ENCODE peak calls at places on chromosomes 2 and 18, in ten cellular contexts. R is upper lobe of right lung; U is endothelial cell; D is tibial artery; C is prostate gland; P is neural progenitor cell; O is lower leg skin; H is CD8-positive, alpha-beta T cell; Y is nephron progenitor cell; X is GM13977. K is an unnamed sample.

GRCh38 chr2:167510071-167510759 is 621.9 kb downstream of the XIRP2 start:
- DNase-seq in R (no peak), U (no peak), D (no peak), C (no peak), P (no peak), O (no peak), H (no peak), Y (no peak), X (no peak), K (no peak)

GRCh38 chr2:229660951-229661350 is 53.4 kb downstream of the DNER start:
- DNase-seq in R (no peak), U (no peak), D (no peak), C (no peak), P (no peak), O (no peak), H (no peak), Y (no peak), X (no peak), K (no peak)

GRCh38 chr2:32627441-32627900 is 379 bp upstream of the TTC27 start:
- DNase-seq in R (no peak), U (peak), D (peak), C (peak), P (peak), O (no peak), H (no peak), Y (peak), X (no peak), K (peak)

GRCh38 chr2:126886201-126886905 is 12.3 kb upstream of the TEX51 start:
- DNase-seq in R (peak), U (peak), D (peak), C (no peak), P (peak), O (peak), H (peak), Y (peak), X (peak), K (peak)

GRCh38 chr2:207401338-207401737 is 128.4 kb upstream of the CREB1 start:
- DNase-seq in R (no peak), U (no peak), D (no peak), C (no peak), P (no peak), O (no peak), H (no peak), Y (no peak), X (no peak), K (no peak)

GRCh38 chr2:218329826-218330651 is 26.6 kb upstream of the CATIP start:
- DNase-seq in R (peak), U (no peak), D (no peak), C (no peak), P (no peak), O (no peak), H (no peak), Y (no peak), X (peak), K (no peak)

GRCh38 chr2:190404487-190404886 is 3.7 kb upstream of the MFSD6 start:
- DNase-seq in R (no peak), U (no peak), D (no peak), C (no peak), P (no peak), O (no peak), H (no peak), Y (no peak), X (no peak), K (peak)

GRCh38 chr18:30765247-30765646 is 277.3 kb downstream of the DSC3 start:
- DNase-seq in R (no peak), U (no peak), D (no peak), C (no peak), P (no peak), O (no peak), H (no peak), Y (no peak), X (no peak), K (no peak)

GRCh38 chr2:105734762-105735538 is 9.8 kb upstream of the NCK2 start:
- DNase-seq in R (no peak), U (no peak), D (no peak), C (no peak), P (no peak), O (no peak), H (no peak), Y (no peak), X (no peak), K (peak)

GRCh38 chr18:61031626-61032025 is 301.6 kb upstream of the CDH20 start:
- DNase-seq in R (no peak), U (no peak), D (no peak), C (no peak), P (no peak), O (no peak), H (no peak), Y (no peak), X (no peak), K (no peak)

GRCh38 chr2:239464166-239465016 is 63.6 kb upstream of the HDAC4 start:
- DNase-seq in R (peak), U (no peak), D (peak), C (no peak), P (no peak), O (peak), H (no peak), Y (no peak), X (no peak), K (no peak)

GRCh38 chr2:134391751-134392160 is 137.9 kb downstream of the MGAT5 start:
- DNase-seq in R (no peak), U (no peak), D (no peak), C (no peak), P (no peak), O (no peak), H (no peak), Y (no peak), X (peak), K (peak)

GRCh38 chr18:41731887-41732286 is 223.1 kb upstream of the PIK3C3 start:
- DNase-seq in R (no peak), U (no peak), D (no peak), C (no peak), P (no peak), O (no peak), H (no peak), Y (no peak), X (no peak), K (no peak)

GRCh38 chr2:230660294-230661060 is 52.2 kb upstream of the CAB39 start:
- DNase-seq in R (peak), U (no peak), D (peak), C (no peak), P (no peak), O (peak), H (peak), Y (no peak), X (no peak), K (no peak)

GRCh38 chr18:48053881-48054586 is 123.6 kb upstream of the SMAD2 start:
- DNase-seq in R (peak), U (no peak), D (no peak), C (no peak), P (no peak), O (no peak), H (no peak), Y (no peak), X (no peak), K (no peak)

GRCh38 chr2:26732446-26732845 is 31.6 kb upstream of the SLC35F6 start:
- DNase-seq in R (no peak), U (no peak), D (no peak), C (no peak), P (no peak), O (no peak), H (no peak), Y (no peak), X (no peak), K (no peak)

GRCh38 chr2:120857931-120858330 is 122.3 kb downstream of the GLI2 start:
- DNase-seq in R (peak), U (no peak), D (peak), C (no peak), P (no peak), O (no peak), H (no peak), Y (no peak), X (no peak), K (no peak)

GRCh38 chr2:29212009-29212408 is 96.8 kb downstream of the CLIP4 start:
- DNase-seq in R (no peak), U (no peak), D (no peak), C (no peak), P (no peak), O (peak), H (no peak), Y (no peak), X (no peak), K (peak)

GRCh38 chr2:180394305-180394704 is 387.2 kb upstream of the CWC22 start:
- DNase-seq in R (no peak), U (no peak), D (no peak), C (no peak), P (no peak), O (no peak), H (no peak), Y (no peak), X (no peak), K (no peak)

GRCh38 chr2:149166958-149167810 is 128.7 kb downstream of the LYPD6B start:
- DNase-seq in R (no peak), U (no peak), D (no peak), C (peak), P (peak), O (no peak), H (peak), Y (no peak), X (no peak), K (peak)

GRCh38 chr2:38217401-38218188 is 141.6 kb upstream of the CYP1B1 start:
- DNase-seq in R (no peak), U (no peak), D (no peak), C (no peak), P (no peak), O (no peak), H (no peak), Y (no peak), X (no peak), K (no peak)

GRCh38 chr18:48931680-48932461 is 18.9 kb downstream of the SMAD7 start:
- DNase-seq in R (no peak), U (no peak), D (peak), C (no peak), P (no peak), O (no peak), H (no peak), Y (no peak), X (peak), K (no peak)

GRCh38 chr2:214261683-214262082 is 149.2 kb upstream of the VWC2L start:
- DNase-seq in R (no peak), U (no peak), D (no peak), C (no peak), P (no peak), O (no peak), H (no peak), Y (no peak), X (no peak), K (no peak)

GRCh38 chr2:63587814-63588384 is 378 bp downstream of the WDPCP start:
- DNase-seq in R (no peak), U (no peak), D (no peak), C (no peak), P (peak), O (no peak), H (no peak), Y (no peak), X (no peak), K (peak)

GRCh38 chr2:190809876-190810525 is 70.6 kb upstream of the GLS start:
- DNase-seq in R (no peak), U (no peak), D (no peak), C (no peak), P (no peak), O (no peak), H (no peak), Y (no peak), X (no peak), K (no peak)

GRCh38 chr2:224217233-224217961 is 178.3 kb upstream of the SERPINE2 start:
- DNase-seq in R (no peak), U (no peak), D (no peak), C (no peak), P (no peak), O (no peak), H (no peak), Y (no peak), X (no peak), K (peak)

GRCh38 chr2:17608251-17608650 is 67.8 kb downstream of the VSNL1 start:
- DNase-seq in R (no peak), U (no peak), D (no peak), C (no peak), P (no peak), O (peak), H (no peak), Y (no peak), X (no peak), K (no peak)

GRCh38 chr18:7084080-7084765 is 33.4 kb downstream of the LAMA1 start:
- DNase-seq in R (no peak), U (no peak), D (no peak), C (no peak), P (no peak), O (no peak), H (no peak), Y (no peak), X (no peak), K (peak)

GRCh38 chr18:35267161-35267651 is 22.8 kb downstream of the ZSCAN30 start:
- DNase-seq in R (peak), U (peak), D (peak), C (peak), P (peak), O (peak), H (peak), Y (no peak), X (no peak), K (peak)

GRCh38 chr2:230330725-230331124 is 3.7 kb downstream of the SP140L start:
- DNase-seq in R (no peak), U (no peak), D (no peak), C (no peak), P (no peak), O (peak), H (no peak), Y (no peak), X (no peak), K (peak)

GRCh38 chr18:31942301-31942998 is 478 bp downstream of the TRAPPC8 start:
- DNase-seq in R (peak), U (peak), D (no peak), C (peak), P (peak), O (peak), H (peak), Y (no peak), X (peak), K (peak)

GRCh38 chr18:59454909-59455727 is 96.1 kb upstream of the LMAN1 start:
- DNase-seq in R (no peak), U (no peak), D (no peak), C (no peak), P (peak), O (no peak), H (no peak), Y (peak), X (no peak), K (peak)

GRCh38 chr18:23501626-23502025 is 1.7 kb upstream of the RMC1 start:
- DNase-seq in R (no peak), U (no peak), D (no peak), C (no peak), P (no peak), O (no peak), H (no peak), Y (no peak), X (no peak), K (no peak)

GRCh38 chr18:23495723-23496440 is 7.4 kb upstream of the RMC1 start:
- DNase-seq in R (no peak), U (no peak), D (no peak), C (peak), P (no peak), O (no peak), H (no peak), Y (no peak), X (no peak), K (no peak)

GRCh38 chr18:23498062-23498582 is 5.2 kb upstream of the RMC1 start:
- DNase-seq in R (no peak), U (no peak), D (no peak), C (no peak), P (no peak), O (no peak), H (no peak), Y (no peak), X (no peak), K (no peak)

GRCh38 chr18:23499571-23499889 is 3.8 kb upstream of the RMC1 start:
- DNase-seq in R (no peak), U (no peak), D (no peak), C (no peak), P (no peak), O (no peak), H (no peak), Y (no peak), X (no peak), K (no peak)

DNA sequence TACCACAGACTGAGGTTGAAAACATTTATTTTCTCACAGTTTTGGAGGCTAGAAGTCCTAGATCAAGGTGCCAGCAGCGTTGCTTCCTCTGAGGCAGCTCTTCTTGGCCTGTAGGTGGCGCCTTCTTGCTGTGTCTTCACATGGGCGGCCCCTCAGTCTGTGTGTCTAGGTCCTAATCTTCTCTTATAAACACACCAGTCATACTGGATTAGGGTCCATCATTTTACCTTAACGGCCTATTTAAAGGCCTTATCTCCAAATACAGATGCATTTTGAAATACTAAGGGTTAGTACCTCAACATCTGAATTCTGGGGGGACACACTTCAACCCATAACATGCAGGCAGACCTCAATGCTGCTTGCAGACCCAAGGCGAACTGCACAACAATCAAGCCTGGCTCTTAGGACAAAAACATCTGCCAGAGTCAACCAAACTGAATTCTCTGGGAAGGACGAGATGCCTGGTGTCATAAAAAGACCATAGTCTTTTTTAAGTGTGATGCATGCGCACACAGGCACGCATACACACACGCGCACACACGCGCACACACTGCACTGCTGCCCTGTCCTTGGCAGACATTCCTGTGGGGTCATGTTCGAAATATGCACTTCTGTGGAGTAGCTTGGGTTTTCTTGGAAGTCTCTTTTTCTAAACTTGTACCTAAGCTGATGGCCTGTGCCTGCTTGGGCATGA is 4.3 kb upstream of the RMC1 start:
- DNase-seq in R (peak), U (peak), D (peak), C (peak), P (peak), O (peak), H (peak), Y (peak), X (peak), K (peak)
- TF ChIP-seq CTCF in R (peak), U (peak), D (peak), C (peak), P (peak), O (no peak), H (peak), Y (peak), X (peak), K (peak)

DNA sequence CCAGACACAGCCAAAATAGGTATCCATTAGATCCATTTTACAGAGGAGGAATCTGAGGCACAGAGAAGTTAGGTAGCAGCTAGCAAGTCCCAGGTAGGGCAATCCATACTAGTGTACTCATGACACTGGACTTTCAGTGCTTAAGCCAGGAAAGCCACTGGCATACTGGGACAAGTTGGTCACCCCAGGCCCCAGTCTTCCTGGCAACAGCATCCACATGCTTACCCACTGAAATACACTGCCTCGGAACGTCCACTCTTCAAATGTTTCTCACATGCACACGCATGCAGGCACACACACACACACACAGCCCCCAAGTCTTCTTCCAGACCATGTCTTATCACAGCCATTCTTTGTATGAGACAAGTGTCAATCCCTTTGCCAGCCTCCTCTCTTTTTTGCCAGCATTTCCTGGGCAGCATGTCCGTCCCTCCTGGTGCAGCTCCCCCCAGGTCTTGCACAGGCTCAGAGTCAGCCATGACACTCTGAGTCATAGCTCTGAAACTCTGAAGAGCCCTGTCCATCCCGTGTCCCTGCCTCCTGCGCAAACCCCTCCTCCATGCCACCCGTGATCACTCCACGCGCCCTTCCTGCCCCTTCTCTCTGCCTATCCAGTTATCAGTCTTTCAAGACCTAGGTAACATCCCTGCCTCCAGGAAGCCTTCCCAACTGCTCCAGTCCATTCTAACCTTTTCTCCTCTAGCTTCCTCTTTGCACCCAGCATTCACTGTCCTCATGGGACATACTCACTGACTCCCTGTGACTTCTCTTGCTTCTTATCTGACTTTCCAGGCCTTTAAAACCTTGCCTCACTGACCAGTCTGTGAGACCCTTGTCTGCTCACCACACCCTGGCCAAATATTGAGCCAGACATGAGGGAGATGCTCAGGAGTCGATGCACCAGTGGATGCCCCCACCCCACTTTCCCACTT is 10.9 kb upstream of the TEX261 start:
- DNase-seq in R (peak), U (no peak), D (no peak), C (no peak), P (no peak), O (peak), H (no peak), Y (no peak), X (no peak), K (no peak)
- TF ChIP-seq CTCF in R (no peak), U (no peak), D (no peak), C (no peak), P (no peak), O (no peak), H (no peak), Y (no peak), X (no peak), K (no peak)

GRCh38 chr2:45237850-45238542 is 228.7 kb upstream of the SIX2 start:
- DNase-seq in R (no peak), U (no peak), D (peak), C (no peak), P (no peak), O (no peak), H (no peak), Y (no peak), X (no peak), K (peak)
- TF ChIP-seq CTCF in R (no peak), U (no peak), D (peak), C (no peak), P (no peak), O (no peak), H (no peak), Y (no peak), X (no peak), K (peak)

GRCh38 chr2:136255648-136256461 is 137.9 kb upstream of the CXCR4 start:
- DNase-seq in R (no peak), U (no peak), D (no peak), C (no peak), P (no peak), O (no peak), H (no peak), Y (no peak), X (peak), K (no peak)
- TF ChIP-seq CTCF in R (no peak), U (no peak), D (no peak), C (no peak), P (no peak), O (no peak), H (no peak), Y (no peak), X (peak), K (no peak)

GRCh38 chr18:46097853-46098615 is at the start of gene ATP5F1A:
- DNase-seq in R (peak), U (peak), D (peak), C (peak), P (peak), O (peak), H (peak), Y (peak), X (peak), K (peak)
- TF ChIP-seq CTCF in R (no peak), U (no peak), D (no peak), C (no peak), P (peak), O (no peak), H (no peak), Y (no peak), X (no peak), K (peak)

GRCh38 chr2:174636979-174637378 is 39.4 kb upstream of the WIPF1 start:
- DNase-seq in R (no peak), U (no peak), D (no peak), C (no peak), P (no peak), O (no peak), H (no peak), Y (no peak), X (no peak), K (no peak)
- TF ChIP-seq CTCF in R (no peak), U (no peak), D (no peak), C (no peak), P (no peak), O (no peak), H (no peak), Y (no peak), X (no peak), K (peak)

DNA sequence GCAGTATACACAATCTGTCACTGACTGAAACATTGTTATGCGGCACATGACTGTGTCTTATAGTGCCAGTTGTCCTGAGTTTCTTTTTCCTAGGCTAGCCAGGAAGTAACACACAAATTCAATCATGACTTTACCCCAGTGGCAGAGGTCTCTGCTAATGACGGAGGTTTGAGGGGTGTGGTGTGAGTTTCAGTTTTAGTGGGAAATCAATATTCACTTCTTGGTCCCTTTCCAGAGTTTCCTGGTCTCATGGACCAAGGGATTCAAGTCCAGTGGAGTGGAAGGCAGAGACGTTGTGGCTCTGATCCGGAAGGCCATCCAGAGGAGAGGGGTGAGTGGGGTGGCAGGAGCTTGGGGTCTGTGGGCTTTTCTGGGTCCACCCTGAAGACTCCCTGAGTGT is 39.1 kb downstream of the HK2 start:
- DNase-seq in R (no peak), U (no peak), D (no peak), C (no peak), P (no peak), O (peak), H (no peak), Y (no peak), X (no peak), K (no peak)
- TF ChIP-seq CTCF in R (no peak), U (no peak), D (no peak), C (no peak), P (no peak), O (no peak), H (no peak), Y (no peak), X (no peak), K (no peak)